ENCODE peak calls at places on chromosomes 6 and 20, in four cellular contexts. F, Q, P and V are unnamed samples.

GRCh38 chr20:21272279-21272678 is 30.9 kb upstream of the XRN2 start:
- DNase-seq in P (no peak), Q (no peak), F (no peak), V (peak; percentile 51)

GRCh38 chr20:10309326-10309725 is 90.7 kb downstream of the SNAP25 start:
- DNase-seq in P (no peak), Q (no peak), F (no peak), V (peak; percentile 95)

GRCh38 chr20:1196634-1197033 is 6.6 kb upstream of the C20orf202 start:
- DNase-seq in F (no peak), Q (no peak), P (no peak), V (no peak)

GRCh38 chr6:161674930-161675523 is 401.2 kb upstream of the AGPAT4 start:
- DNase-seq in F (no peak), Q (no peak), P (no peak), V (no peak)

GRCh38 chr20:3082306-3082951 is 2.1 kb downstream of the AVP start:
- DNase-seq in F (no peak), Q (no peak), P (no peak), V (no peak)

GRCh38 chr6:107806675-107807074 is 17.4 kb downstream of the SCML4 start:
- DNase-seq in P (no peak), Q (no peak), F (peak; percentile 19), V (no peak)

GRCh38 chr6:114108119-114109002 is 137.4 kb upstream of the HDAC2 start:
- DNase-seq in Q (no peak), P (peak; percentile 11), F (peak; percentile 87), V (peak; percentile 68)

GRCh38 chr6:110325197-110325596 is 33.0 kb downstream of the METTL24 start:
- DNase-seq in Q (no peak), F (no peak), P (no peak), V (peak; percentile 85)

GRCh38 chr6:144195671-144196070 is 45.4 kb downstream of the STX11 start:
- DNase-seq in F (no peak), Q (no peak), P (no peak), V (peak; percentile 62)

GRCh38 chr20:36337886-36338285 is 31.7 kb downstream of the DLGAP4 start:
- DNase-seq in P (no peak), Q (no peak), F (no peak), V (no peak)

GRCh38 chr6:30219244-30219643 is 6.0 kb upstream of the TRIM26 start:
- DNase-seq in P (no peak), Q (peak; percentile 23), F (peak; percentile 59), V (peak; percentile 44)

GRCh38 chr6:166109608-166110007 is 58.0 kb downstream of the TBXT start:
- DNase-seq in F (no peak), P (no peak), Q (peak; percentile 8), V (no peak)

GRCh38 chr20:836188-836587 is 2.7 kb downstream of the FAM110A start:
- DNase-seq in P (no peak), Q (no peak), F (no peak), V (no peak)

GRCh38 chr6:153275997-153276396 is 144.9 kb upstream of the RGS17 start:
- DNase-seq in Q (no peak), F (no peak), P (no peak), V (no peak)

GRCh38 chr20:32207211-32207625 is 325 bp downstream of the PLAGL2 start:
- DNase-seq in F (no peak), Q (no peak), P (no peak), V (no peak)

GRCh38 chr6:102405860-102406259 is 1012.4 kb downstream of the GRIK2 start:
- DNase-seq in Q (no peak), F (no peak), P (no peak), V (no peak)

GRCh38 chr6:102398788-102399390 is 1005.4 kb downstream of the GRIK2 start:
- DNase-seq in Q (no peak), P (no peak), F (no peak), V (no peak)

GRCh38 chr6:102407886-102408741 is 1014.6 kb downstream of the GRIK2 start:
- DNase-seq in P (no peak), F (no peak), Q (no peak), V (no peak)

GRCh38 chr6:102402635-102403329 is 1009.3 kb downstream of the GRIK2 start:
- DNase-seq in F (no peak), Q (no peak), P (no peak), V (no peak)
- TF ChIP-seq CHD1 in F (no peak), Q (no peak), P (no peak), V (no peak)

GRCh38 chr6:167311286-167311685 is 13.6 kb upstream of the TTLL2 start:
- DNase-seq in F (no peak), Q (no peak), P (no peak), V (no peak)
- H3K9me3 ChIP-seq in F (peaks cover 3% of the 10 kb centered on the region), Q (no peaks in the 10 kb centered on the region), P (no peaks in the 10 kb centered on the region), V (peaks cover 29% of the 10 kb centered on the region)

DNA sequence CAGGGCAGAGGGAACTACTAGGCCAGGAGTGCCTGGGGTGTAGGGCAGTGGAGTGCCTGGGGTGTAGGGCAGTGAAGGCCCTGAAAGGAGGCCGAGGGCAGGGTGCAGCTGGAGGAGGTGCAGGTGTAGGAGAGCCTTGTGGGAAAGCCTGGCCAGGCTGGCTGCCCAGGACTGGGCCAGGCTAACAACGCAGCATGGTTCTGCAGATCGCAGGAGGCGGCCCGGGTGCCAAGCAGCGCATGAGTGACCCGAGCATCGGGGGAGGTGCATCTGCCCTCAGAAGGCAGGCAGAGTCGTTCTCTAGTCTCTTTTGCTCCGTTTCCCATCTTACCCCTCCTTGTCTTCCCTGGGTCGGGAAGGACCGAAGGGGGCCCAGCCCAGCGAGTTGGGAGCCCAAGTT is 151.5 kb upstream of the PHACTR3 start:
- DNase-seq in P (no peak), Q (no peak), F (no peak), V (no peak)
- TF ChIP-seq CHD1 in P (no peak), Q (no peak), F (no peak), V (no peak)

GRCh38 chr20:33922224-33922623 is 71.5 kb upstream of the RALY start:
- DNase-seq in F (no peak), P (no peak), Q (no peak), V (no peak)
- H3K9me3 ChIP-seq in F (no peaks in the 10 kb centered on the region), P (no peaks in the 10 kb centered on the region), Q (no peaks in the 10 kb centered on the region), V (no peaks in the 10 kb centered on the region)